ENCODE peak calls at places on chromosomes 16 and 17, in eight cellular contexts. One of them, this sample, is unnamed. For H3K4me1, the result is how much of the 10 kb centered on the place peaks cover.

GRCh38 chr17:82350182-82351030 is 8.6 kb upstream of the TEX19 start:
- DNase-seq in tibial nerve: no peak
- DNase-seq in A549: peak
- DNase-seq in H1: no peak
- DNase-seq in sigmoid colon: no peak
- DNase-seq in stomach: no peak
- DNase-seq in esophagus muscularis mucosa: no peak
- DNase-seq in ovary: no peak
- DNase-seq in this sample: peak

GRCh38 chr17:2309338-2310143 is 5.8 kb downstream of the SRR start:
- DNase-seq in tibial nerve: no peak
- DNase-seq in stomach: no peak
- DNase-seq in ovary: peak
- DNase-seq in esophagus muscularis mucosa: no peak
- DNase-seq in H1: no peak
- DNase-seq in A549: no peak
- DNase-seq in sigmoid colon: no peak
- DNase-seq in this sample: no peak

GRCh38 chr17:10013360-10014112 is 108.5 kb upstream of the RCVRN start:
- DNase-seq in esophagus muscularis mucosa: no peak
- DNase-seq in ovary: no peak
- DNase-seq in stomach: no peak
- DNase-seq in tibial nerve: no peak
- DNase-seq in H1: no peak
- DNase-seq in A549: no peak
- DNase-seq in sigmoid colon: no peak
- DNase-seq in this sample: peak

GRCh38 chr16:51048544-51048943 is 102.5 kb downstream of the SALL1 start:
- DNase-seq in H1: no peak
- DNase-seq in ovary: no peak
- DNase-seq in A549: peak
- DNase-seq in tibial nerve: no peak
- DNase-seq in esophagus muscularis mucosa: no peak
- DNase-seq in sigmoid colon: no peak
- DNase-seq in stomach: no peak
- DNase-seq in this sample: no peak

GRCh38 chr17:46063239-46063638 is 64.2 kb downstream of the STH start:
- DNase-seq in ovary: no peak
- DNase-seq in A549: peak
- DNase-seq in esophagus muscularis mucosa: no peak
- DNase-seq in sigmoid colon: no peak
- DNase-seq in H1: no peak
- DNase-seq in stomach: no peak
- DNase-seq in tibial nerve: no peak
- DNase-seq in this sample: no peak

GRCh38 chr17:78541488-78542237 is 35.5 kb downstream of the DNAH17 start:
- DNase-seq in esophagus muscularis mucosa: no peak
- DNase-seq in tibial nerve: no peak
- DNase-seq in A549: peak
- DNase-seq in ovary: no peak
- DNase-seq in H1: no peak
- DNase-seq in stomach: no peak
- DNase-seq in sigmoid colon: peak
- DNase-seq in this sample: no peak

GRCh38 chr16:77871932-77872331 is 83.6 kb downstream of the VAT1L start:
- DNase-seq in H1: no peak
- DNase-seq in tibial nerve: no peak
- DNase-seq in stomach: no peak
- DNase-seq in A549: no peak
- DNase-seq in ovary: no peak
- DNase-seq in esophagus muscularis mucosa: no peak
- DNase-seq in sigmoid colon: no peak
- DNase-seq in this sample: no peak

GRCh38 chr17:69596141-69596540 is 181.6 kb downstream of the MAP2K6 start:
- DNase-seq in esophagus muscularis mucosa: no peak
- DNase-seq in stomach: no peak
- DNase-seq in tibial nerve: no peak
- DNase-seq in A549: no peak
- DNase-seq in ovary: no peak
- DNase-seq in H1: no peak
- DNase-seq in sigmoid colon: no peak
- DNase-seq in this sample: no peak

GRCh38 chr17:57593739-57594462 is 151.2 kb downstream of the CCDC182 start:
- DNase-seq in H1: no peak
- DNase-seq in ovary: no peak
- DNase-seq in esophagus muscularis mucosa: no peak
- DNase-seq in sigmoid colon: no peak
- DNase-seq in stomach: no peak
- DNase-seq in tibial nerve: no peak
- DNase-seq in A549: no peak
- DNase-seq in this sample: no peak

GRCh38 chr16:59658572-59658971 is 924.5 kb upstream of the GOT2 start:
- DNase-seq in sigmoid colon: no peak
- DNase-seq in ovary: no peak
- DNase-seq in H1: no peak
- DNase-seq in A549: no peak
- DNase-seq in tibial nerve: no peak
- DNase-seq in esophagus muscularis mucosa: no peak
- DNase-seq in stomach: no peak
- DNase-seq in this sample: no peak

GRCh38 chr17:1762233-1762905 is 509 bp downstream of the SERPINF1 start:
- DNase-seq in stomach: no peak
- DNase-seq in ovary: peak
- DNase-seq in A549: no peak
- DNase-seq in esophagus muscularis mucosa: no peak
- DNase-seq in tibial nerve: peak
- DNase-seq in sigmoid colon: peak
- DNase-seq in H1: no peak
- DNase-seq in this sample: no peak

GRCh38 chr17:55737976-55738501 is 12.8 kb upstream of the PCTP start:
- DNase-seq in ovary: no peak
- DNase-seq in A549: no peak
- DNase-seq in tibial nerve: no peak
- DNase-seq in stomach: no peak
- DNase-seq in esophagus muscularis mucosa: no peak
- DNase-seq in H1: no peak
- DNase-seq in sigmoid colon: no peak
- DNase-seq in this sample: no peak

GRCh38 chr17:40499551-40500189 is 1.8 kb downstream of the TNS4 start:
- DNase-seq in tibial nerve: peak
- DNase-seq in esophagus muscularis mucosa: peak
- DNase-seq in A549: peak
- DNase-seq in ovary: peak
- DNase-seq in sigmoid colon: peak
- DNase-seq in stomach: peak
- DNase-seq in H1: peak
- DNase-seq in this sample: peak

GRCh38 chr17:21202512-21202911 is 11.4 kb downstream of the TMEM11 start:
- DNase-seq in ovary: no peak
- DNase-seq in sigmoid colon: no peak
- DNase-seq in tibial nerve: no peak
- DNase-seq in A549: no peak
- DNase-seq in H1: no peak
- DNase-seq in esophagus muscularis mucosa: no peak
- DNase-seq in stomach: no peak
- DNase-seq in this sample: no peak

GRCh38 chr16:72241930-72242329 is 70.0 kb upstream of the PMFBP1 start:
- DNase-seq in sigmoid colon: no peak
- DNase-seq in esophagus muscularis mucosa: no peak
- DNase-seq in stomach: no peak
- DNase-seq in A549: peak
- DNase-seq in tibial nerve: no peak
- DNase-seq in H1: no peak
- DNase-seq in ovary: peak
- DNase-seq in this sample: peak

GRCh38 chr17:77358801-77359716 is 218.3 kb downstream of the SEC14L1 start:
- DNase-seq in H1: no peak
- DNase-seq in ovary: no peak
- DNase-seq in A549: no peak
- DNase-seq in tibial nerve: peak
- DNase-seq in stomach: peak
- DNase-seq in esophagus muscularis mucosa: peak
- DNase-seq in sigmoid colon: peak
- DNase-seq in this sample: no peak

GRCh38 chr17:75822119-75822799 is 21.9 kb downstream of the UNC13D start:
- DNase-seq in esophagus muscularis mucosa: no peak
- DNase-seq in tibial nerve: no peak
- DNase-seq in A549: no peak
- DNase-seq in stomach: peak
- DNase-seq in ovary: peak
- DNase-seq in H1: no peak
- DNase-seq in sigmoid colon: no peak
- DNase-seq in this sample: peak

GRCh38 chr17:61132524-61133025 is 267.1 kb upstream of the TBX2 start:
- DNase-seq in tibial nerve: no peak
- DNase-seq in stomach: no peak
- DNase-seq in A549: no peak
- DNase-seq in H1: no peak
- DNase-seq in ovary: no peak
- DNase-seq in esophagus muscularis mucosa: no peak
- DNase-seq in sigmoid colon: no peak
- DNase-seq in this sample: no peak

GRCh38 chr17:72569193-72569946 is 448.6 kb downstream of the SOX9 start:
- DNase-seq in H1: no peak
- DNase-seq in ovary: no peak
- DNase-seq in sigmoid colon: no peak
- DNase-seq in stomach: peak
- DNase-seq in tibial nerve: no peak
- DNase-seq in esophagus muscularis mucosa: no peak
- DNase-seq in A549: no peak
- DNase-seq in this sample: peak

GRCh38 chr16:23595246-23595950 is 718 bp downstream of the NDUFAB1 start:
- DNase-seq in A549: no peak
- DNase-seq in sigmoid colon: no peak
- DNase-seq in tibial nerve: no peak
- DNase-seq in stomach: no peak
- DNase-seq in esophagus muscularis mucosa: no peak
- DNase-seq in H1: no peak
- DNase-seq in ovary: no peak
- DNase-seq in this sample: peak

DNA sequence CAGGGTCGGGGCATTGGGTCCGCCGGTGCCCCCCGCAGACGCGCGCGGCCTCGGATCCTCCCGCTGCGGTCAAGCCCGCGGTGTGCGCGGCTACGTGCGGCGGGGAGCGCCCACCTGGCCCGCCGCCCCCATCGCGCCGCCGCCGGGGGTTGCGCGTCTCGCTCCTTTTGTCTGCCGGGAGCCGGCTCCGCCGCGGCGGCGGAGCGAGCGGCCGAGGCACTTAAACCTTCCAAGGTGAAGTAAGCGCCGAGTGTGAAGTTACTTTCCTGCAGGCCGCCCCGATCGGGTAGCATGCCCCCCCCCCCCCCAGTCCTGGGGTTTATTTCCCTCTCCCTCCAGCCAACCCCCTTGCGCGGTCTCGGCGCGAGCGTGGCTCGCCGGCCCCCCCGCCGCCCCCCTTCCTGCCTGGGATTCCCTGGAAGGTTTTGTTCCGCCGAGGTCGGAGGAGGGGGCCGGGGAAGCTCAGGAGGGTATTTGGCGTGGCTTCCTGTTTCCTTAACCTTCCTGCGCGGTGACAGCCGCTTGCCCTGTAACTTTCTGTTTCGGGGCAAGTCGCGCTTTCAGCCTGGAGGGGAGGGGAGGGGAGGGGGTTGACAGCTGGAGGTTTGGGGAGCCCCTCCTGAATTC is 56.6 kb upstream of the GSE1 start:
- DNase-seq in stomach: peak
- DNase-seq in A549: peak
- DNase-seq in tibial nerve: no peak
- DNase-seq in esophagus muscularis mucosa: no peak
- DNase-seq in ovary: peak
- DNase-seq in H1: peak
- DNase-seq in sigmoid colon: no peak
- DNase-seq in this sample: peak
- TF ChIP-seq EP300 in stomach: no peak
- TF ChIP-seq EP300 in A549: no peak
- TF ChIP-seq EP300 in tibial nerve: no peak
- TF ChIP-seq EP300 in esophagus muscularis mucosa: no peak
- TF ChIP-seq EP300 in ovary: no peak
- TF ChIP-seq EP300 in H1: no peak
- TF ChIP-seq EP300 in sigmoid colon: no peak
- TF ChIP-seq EP300 in this sample: no peak

DNA sequence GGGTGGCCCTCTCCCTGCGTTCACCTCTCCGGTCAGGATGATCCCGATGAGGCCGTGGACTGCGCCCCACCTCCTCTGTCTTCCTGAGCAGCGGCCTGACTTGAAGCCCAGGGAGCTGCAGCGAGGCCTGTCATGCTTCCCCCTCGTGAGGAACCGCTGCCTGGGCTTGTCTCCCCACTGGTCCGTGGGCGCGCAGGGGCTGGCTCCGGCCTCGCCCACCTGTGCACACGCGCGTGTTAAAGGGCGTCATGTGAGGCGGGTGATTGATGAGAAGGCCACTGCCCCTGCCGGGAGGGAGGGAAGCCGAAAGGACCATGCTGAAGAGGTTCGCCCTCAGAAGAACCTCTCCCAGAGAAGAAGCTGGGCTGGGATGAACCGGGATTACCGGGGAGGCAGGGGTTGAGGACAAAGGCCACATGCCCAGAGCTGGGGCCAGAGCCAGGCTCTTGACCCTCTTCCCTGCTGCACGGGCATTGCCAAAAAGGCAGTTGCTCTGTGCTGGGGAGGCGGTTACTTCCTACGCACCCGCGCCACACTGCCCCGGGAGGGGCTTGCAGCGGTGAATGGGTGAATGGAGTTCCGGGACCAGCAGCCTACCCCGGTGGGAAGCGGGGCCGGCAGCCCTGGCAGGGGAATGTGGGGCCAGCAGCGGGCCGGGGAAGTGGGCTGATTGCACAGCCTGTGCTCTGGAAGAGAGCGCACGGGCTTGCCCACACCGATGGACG is 85.9 kb upstream of the GSE1 start:
- DNase-seq in A549: no peak
- DNase-seq in esophagus muscularis mucosa: no peak
- DNase-seq in stomach: no peak
- DNase-seq in H1: no peak
- DNase-seq in tibial nerve: no peak
- DNase-seq in ovary: peak
- DNase-seq in sigmoid colon: no peak
- DNase-seq in this sample: no peak
- H3K4me1 ChIP-seq in A549: under half
- H3K4me1 ChIP-seq in esophagus muscularis mucosa: under half
- H3K4me1 ChIP-seq in stomach: under half
- H3K4me1 ChIP-seq in H1: under half
- H3K4me1 ChIP-seq in tibial nerve: under half
- H3K4me1 ChIP-seq in ovary: under half
- H3K4me1 ChIP-seq in sigmoid colon: under half
- H3K4me1 ChIP-seq in this sample: under half

GRCh38 chr16:11100239-11100750 is 155.7 kb downstream of the SOCS1 start:
- DNase-seq in ovary: peak
- DNase-seq in sigmoid colon: peak
- DNase-seq in A549: no peak
- DNase-seq in tibial nerve: peak
- DNase-seq in esophagus muscularis mucosa: no peak
- DNase-seq in H1: peak
- DNase-seq in stomach: peak
- DNase-seq in this sample: peak
- H3K27ac ChIP-seq in ovary: no peak
- H3K27ac ChIP-seq in sigmoid colon: peak
- H3K27ac ChIP-seq in A549: no peak
- H3K27ac ChIP-seq in tibial nerve: peak
- H3K27ac ChIP-seq in esophagus muscularis mucosa: peak
- H3K27ac ChIP-seq in H1: no peak
- H3K27ac ChIP-seq in stomach: peak
- H3K27ac ChIP-seq in this sample: peak

GRCh38 chr16:79756571-79756970 is 156.0 kb upstream of the MAF start:
- DNase-seq in esophagus muscularis mucosa: no peak
- DNase-seq in A549: no peak
- DNase-seq in ovary: no peak
- DNase-seq in sigmoid colon: no peak
- DNase-seq in tibial nerve: no peak
- DNase-seq in H1: no peak
- DNase-seq in stomach: no peak
- DNase-seq in this sample: no peak
- TF ChIP-seq EP300 in esophagus muscularis mucosa: no peak
- TF ChIP-seq EP300 in A549: no peak
- TF ChIP-seq EP300 in ovary: no peak
- TF ChIP-seq EP300 in sigmoid colon: no peak
- TF ChIP-seq EP300 in tibial nerve: no peak
- TF ChIP-seq EP300 in H1: no peak
- TF ChIP-seq EP300 in stomach: no peak
- TF ChIP-seq EP300 in this sample: no peak

This sample was measured in transverse colon.